ENCODE peak calls at places on chromosomes 13 and 19, in four cellular contexts. One of them, this sample, is unnamed.

GRCh38 chr19:4703671-4704316 is 19.8 kb downstream of the DPP9 start:
- DNase-seq in NCI-H526 treated with DMSO at 0.1 percent for 48 hours: no peak
- DNase-seq in dorsolateral prefrontal cortex: no peak
- DNase-seq in ovary: no peak
- DNase-seq in this sample: no peak

GRCh38 chr19:47697863-47698609 is 15.2 kb upstream of the EHD2 start:
- DNase-seq in NCI-H526 treated with DMSO at 0.1 percent for 48 hours: peak
- DNase-seq in dorsolateral prefrontal cortex: peak
- DNase-seq in ovary: peak
- DNase-seq in this sample: peak

GRCh38 chr13:50598338-50598737 is 245.2 kb downstream of the DLEU7 start:
- DNase-seq in NCI-H526 treated with DMSO at 0.1 percent for 48 hours: peak
- DNase-seq in dorsolateral prefrontal cortex: no peak
- DNase-seq in ovary: no peak
- DNase-seq in this sample: no peak

GRCh38 chr13:23674795-23675640 is 104.8 kb downstream of the TNFRSF19 start:
- DNase-seq in NCI-H526 treated with DMSO at 0.1 percent for 48 hours: peak
- DNase-seq in dorsolateral prefrontal cortex: no peak
- DNase-seq in ovary: no peak
- DNase-seq in this sample: peak

GRCh38 chr13:23766199-23766771 is 122.9 kb downstream of the MIPEP start:
- DNase-seq in NCI-H526 treated with DMSO at 0.1 percent for 48 hours: no peak
- DNase-seq in dorsolateral prefrontal cortex: no peak
- DNase-seq in ovary: no peak
- DNase-seq in this sample: no peak

GRCh38 chr19:5943623-5944022 is 29.6 kb downstream of the CAPS start:
- DNase-seq in NCI-H526 treated with DMSO at 0.1 percent for 48 hours: no peak
- DNase-seq in dorsolateral prefrontal cortex: no peak
- DNase-seq in ovary: no peak
- DNase-seq in this sample: no peak

GRCh38 chr19:49213791-49214190 is 56.2 kb downstream of the TRPM4 start:
- DNase-seq in NCI-H526 treated with DMSO at 0.1 percent for 48 hours: no peak
- DNase-seq in dorsolateral prefrontal cortex: no peak
- DNase-seq in ovary: no peak
- DNase-seq in this sample: no peak

GRCh38 chr13:92265408-92265807 is 867.0 kb downstream of the GPC5 start:
- DNase-seq in NCI-H526 treated with DMSO at 0.1 percent for 48 hours: no peak
- DNase-seq in dorsolateral prefrontal cortex: no peak
- DNase-seq in ovary: no peak
- DNase-seq in this sample: no peak

GRCh38 chr19:3179739-3180293 is 1.2 kb downstream of the S1PR4 start:
- DNase-seq in NCI-H526 treated with DMSO at 0.1 percent for 48 hours: no peak
- DNase-seq in dorsolateral prefrontal cortex: no peak
- DNase-seq in ovary: no peak
- DNase-seq in this sample: no peak

GRCh38 chr19:7923295-7924191 is 2.4 kb downstream of the CTXN1 start:
- DNase-seq in NCI-H526 treated with DMSO at 0.1 percent for 48 hours: no peak
- DNase-seq in dorsolateral prefrontal cortex: no peak
- DNase-seq in ovary: peak
- DNase-seq in this sample: no peak

GRCh38 chr13:48412100-48412556 is 785 bp downstream of the LPAR6 start:
- DNase-seq in NCI-H526 treated with DMSO at 0.1 percent for 48 hours: no peak
- DNase-seq in dorsolateral prefrontal cortex: no peak
- DNase-seq in ovary: no peak
- DNase-seq in this sample: no peak

GRCh38 chr19:35919306-35919705 is 11.2 kb upstream of the TYROBP start:
- DNase-seq in NCI-H526 treated with DMSO at 0.1 percent for 48 hours: no peak
- DNase-seq in dorsolateral prefrontal cortex: no peak
- DNase-seq in ovary: no peak
- DNase-seq in this sample: no peak

GRCh38 chr19:27922970-27923369 is 1290.0 kb downstream of the UQCRFS1 start:
- DNase-seq in NCI-H526 treated with DMSO at 0.1 percent for 48 hours: no peak
- DNase-seq in dorsolateral prefrontal cortex: no peak
- DNase-seq in ovary: no peak
- DNase-seq in this sample: no peak

GRCh38 chr13:60379837-60380236 is 17.2 kb upstream of the TDRD3 start:
- DNase-seq in NCI-H526 treated with DMSO at 0.1 percent for 48 hours: no peak
- DNase-seq in dorsolateral prefrontal cortex: no peak
- DNase-seq in ovary: no peak
- DNase-seq in this sample: no peak

GRCh38 chr19:35790981-35791813 is 15.8 kb downstream of the ARHGAP33 start:
- DNase-seq in NCI-H526 treated with DMSO at 0.1 percent for 48 hours: peak
- DNase-seq in dorsolateral prefrontal cortex: no peak
- DNase-seq in ovary: peak
- DNase-seq in this sample: no peak

GRCh38 chr19:19115954-19116353 is 22.3 kb downstream of the TMEM161A start:
- DNase-seq in NCI-H526 treated with DMSO at 0.1 percent for 48 hours: no peak
- DNase-seq in dorsolateral prefrontal cortex: no peak
- DNase-seq in ovary: no peak
- DNase-seq in this sample: no peak